ENCODE peak calls at places on chromosomes 16 and 17, in four cellular contexts. B is uterus, K is neural progenitor cell, Z is nephron progenitor cell. T is an unnamed sample.

GRCh38 chr17:2337811-2338657 is 733 bp downstream of the SGSM2 start:
- DNase-seq in B (peak; percentile 63), K (peak; percentile 73), Z (peak; percentile 73), T (peak; percentile 31)

GRCh38 chr16:65666132-65666869 is 544.4 kb upstream of the CDH11 start:
- DNase-seq in B (no peak), K (peak; percentile 5), Z (no peak), T (no peak)

GRCh38 chr17:70067104-70067503 is 7.9 kb upstream of the KCNJ16 start:
- DNase-seq in B (no peak), K (no peak), Z (no peak), T (no peak)

GRCh38 chr17:65560628-65561371 is 648 bp downstream of the AXIN2 start:
- DNase-seq in B (peak; percentile 86), K (peak; percentile 98), Z (peak; percentile 87), T (peak; percentile 66)

GRCh38 chr16:58128181-58128631 is 975 bp downstream of the CFAP20 start:
- DNase-seq in B (no peak), K (peak; percentile 17), Z (no peak), T (no peak)

GRCh38 chr16:5502944-5503343 is 405.3 kb upstream of the EEF2KMT start:
- DNase-seq in B (no peak), K (no peak), Z (no peak), T (no peak)

GRCh38 chr17:27382025-27382424 is 74.2 kb upstream of the KSR1 start:
- DNase-seq in B (no peak), K (no peak), Z (no peak), T (no peak)

GRCh38 chr16:57950382-57950781 is 20.5 kb downstream of the CNGB1 start:
- DNase-seq in B (no peak), K (no peak), Z (no peak), T (no peak)

GRCh38 chr16:87602005-87602790 is at the start of gene JPH3:
- DNase-seq in B (no peak), K (peak; percentile 80), Z (peak; percentile 58), T (no peak)

GRCh38 chr16:84007946-84008345 is 34.6 kb downstream of the SLC38A8 start:
- DNase-seq in B (no peak), K (no peak), Z (no peak), T (no peak)

GRCh38 chr17:80796430-80796861 is 195.2 kb upstream of the CHMP6 start:
- DNase-seq in B (no peak), K (no peak), Z (no peak), T (no peak)

GRCh38 chr16:29844575-29845331 is 18.3 kb downstream of the CDIPT start:
- DNase-seq in B (peak; percentile 80), K (no peak), Z (no peak), T (no peak)

GRCh38 chr17:1227917-1228751 is 42.1 kb upstream of the BHLHA9 start:
- DNase-seq in B (no peak), K (peak; percentile 52), Z (peak; percentile 31), T (no peak)

GRCh38 chr17:66778531-66778930 is 56.4 kb upstream of the CACNG5 start:
- DNase-seq in B (no peak), K (no peak), Z (no peak), T (no peak)

T was measured in retinal pigment epithelial cell.